ENCODE peak calls at places on chromosomes 6 and 20, in four cellular contexts. One of them, this sample, is unnamed.

GRCh38 chr20:3818155-3819151 is 1.9 kb upstream of the AP5S1 start:
- DNase-seq in mucosa of gallbladder: peak; percentile 77
- DNase-seq in myocyte: peak; percentile 96
- DNase-seq in cardiac fibroblast: peak; percentile 86
- DNase-seq in this sample: no peak

GRCh38 chr6:147508073-147508870 is at the start of gene SAMD5:
- DNase-seq in myocyte: peak; percentile 77
- DNase-seq in mucosa of gallbladder: peak; percentile 60
- DNase-seq in cardiac fibroblast: peak; percentile 68
- DNase-seq in this sample: peak; percentile 49

GRCh38 chr6:4645713-4646356 is 130.4 kb upstream of the CDYL start:
- DNase-seq in myocyte: no peak
- DNase-seq in cardiac fibroblast: no peak
- DNase-seq in mucosa of gallbladder: no peak
- DNase-seq in this sample: no peak

GRCh38 chr6:73803562-73804221 is 107.7 kb downstream of the CD109 start:
- DNase-seq in mucosa of gallbladder: no peak
- DNase-seq in cardiac fibroblast: peak; percentile 90
- DNase-seq in myocyte: peak; percentile 76
- DNase-seq in this sample: no peak

GRCh38 chr6:113879186-113880096 is 22.3 kb downstream of the MARCKS start:
- DNase-seq in cardiac fibroblast: peak; percentile 82
- DNase-seq in myocyte: peak; percentile 81
- DNase-seq in mucosa of gallbladder: peak; percentile 57
- DNase-seq in this sample: peak; percentile 58

GRCh38 chr6:101080597-101080996 is 199.5 kb upstream of the ASCC3 start:
- DNase-seq in cardiac fibroblast: peak; percentile 66
- DNase-seq in myocyte: no peak
- DNase-seq in mucosa of gallbladder: no peak
- DNase-seq in this sample: no peak

GRCh38 chr20:36439040-36439730 is 102.1 kb upstream of the MYL9 start:
- DNase-seq in myocyte: peak; percentile 59
- DNase-seq in mucosa of gallbladder: peak; percentile 58
- DNase-seq in cardiac fibroblast: peak; percentile 71
- DNase-seq in this sample: peak; percentile 65

GRCh38 chr6:169723991-169724553 is at the start of gene PHF10:
- DNase-seq in cardiac fibroblast: peak; percentile 29
- DNase-seq in mucosa of gallbladder: no peak
- DNase-seq in myocyte: peak; percentile 37
- DNase-seq in this sample: no peak

GRCh38 chr6:108608453-108609275 is 47.9 kb downstream of the FOXO3 start:
- DNase-seq in mucosa of gallbladder: no peak
- DNase-seq in myocyte: peak; percentile 92
- DNase-seq in cardiac fibroblast: no peak
- DNase-seq in this sample: no peak

GRCh38 chr6:45952546-45952945 is 63.1 kb downstream of the CLIC5 start:
- DNase-seq in cardiac fibroblast: no peak
- DNase-seq in mucosa of gallbladder: no peak
- DNase-seq in myocyte: no peak
- DNase-seq in this sample: no peak

GRCh38 chr6:154099211-154099610 is 60.2 kb downstream of the OPRM1 start:
- DNase-seq in myocyte: no peak
- DNase-seq in cardiac fibroblast: no peak
- DNase-seq in mucosa of gallbladder: no peak
- DNase-seq in this sample: no peak

GRCh38 chr6:90383212-90383611 is 86.6 kb upstream of the BACH2 start:
- DNase-seq in myocyte: no peak
- DNase-seq in mucosa of gallbladder: no peak
- DNase-seq in cardiac fibroblast: no peak
- DNase-seq in this sample: no peak

GRCh38 chr6:82033631-82034211 is 213.8 kb downstream of the IBTK start:
- DNase-seq in mucosa of gallbladder: peak; percentile 13
- DNase-seq in myocyte: no peak
- DNase-seq in cardiac fibroblast: peak; percentile 72
- DNase-seq in this sample: no peak

GRCh38 chr6:158926429-158926828 is 73.6 kb downstream of the RSPH3 start:
- DNase-seq in mucosa of gallbladder: no peak
- DNase-seq in cardiac fibroblast: peak; percentile 7
- DNase-seq in myocyte: no peak
- DNase-seq in this sample: no peak

GRCh38 chr6:153965996-153966395 is 73.0 kb upstream of the OPRM1 start:
- DNase-seq in myocyte: peak; percentile 77
- DNase-seq in cardiac fibroblast: peak; percentile 8
- DNase-seq in mucosa of gallbladder: no peak
- DNase-seq in this sample: no peak

GRCh38 chr6:106253194-106253593 is 72.4 kb downstream of the ATG5 start:
- DNase-seq in myocyte: peak; percentile 18
- DNase-seq in cardiac fibroblast: peak; percentile 44
- DNase-seq in mucosa of gallbladder: no peak
- DNase-seq in this sample: no peak

GRCh38 chr20:12171927-12172581 is 254.4 kb downstream of the BTBD3 start:
- DNase-seq in cardiac fibroblast: peak; percentile 92
- DNase-seq in mucosa of gallbladder: peak; percentile 33
- DNase-seq in myocyte: peak; percentile 53
- DNase-seq in this sample: no peak

GRCh38 chr20:43812216-43812615 is 85.4 kb upstream of the GTSF1L start:
- DNase-seq in cardiac fibroblast: no peak
- DNase-seq in myocyte: no peak
- DNase-seq in mucosa of gallbladder: no peak
- DNase-seq in this sample: no peak

GRCh38 chr20:62792182-62792939 is 3.9 kb upstream of the MRGBP start:
- DNase-seq in cardiac fibroblast: no peak
- DNase-seq in myocyte: peak; percentile 61
- DNase-seq in mucosa of gallbladder: no peak
- DNase-seq in this sample: no peak

GRCh38 chr20:13922241-13922640 is 68.2 kb downstream of the SEL1L2 start:
- DNase-seq in mucosa of gallbladder: no peak
- DNase-seq in myocyte: no peak
- DNase-seq in cardiac fibroblast: no peak
- DNase-seq in this sample: no peak

GRCh38 chr6:133551847-133552331 is 310.7 kb downstream of the EYA4 start:
- DNase-seq in myocyte: peak; percentile 98
- DNase-seq in cardiac fibroblast: peak; percentile 95
- DNase-seq in mucosa of gallbladder: peak; percentile 21
- DNase-seq in this sample: no peak

GRCh38 chr6:163588211-163588919 is 173.8 kb downstream of the QKI start:
- DNase-seq in cardiac fibroblast: peak; percentile 24
- DNase-seq in mucosa of gallbladder: no peak
- DNase-seq in myocyte: peak; percentile 77
- DNase-seq in this sample: no peak

GRCh38 chr20:31824125-31824485 is 4.9 kb downstream of the MYLK2 start:
- DNase-seq in cardiac fibroblast: no peak
- DNase-seq in mucosa of gallbladder: no peak
- DNase-seq in myocyte: no peak
- DNase-seq in this sample: no peak

GRCh38 chr6:42001506-42001905 is 48.8 kb upstream of the TAF8 start:
- DNase-seq in myocyte: no peak
- DNase-seq in cardiac fibroblast: no peak
- DNase-seq in mucosa of gallbladder: no peak
- DNase-seq in this sample: no peak

GRCh38 chr20:20837574-20838021 is 125.2 kb upstream of the RALGAPA2 start:
- DNase-seq in cardiac fibroblast: peak; percentile 67
- DNase-seq in mucosa of gallbladder: peak; percentile 52
- DNase-seq in myocyte: peak; percentile 42
- DNase-seq in this sample: peak; percentile 65

GRCh38 chr6:45959534-45960195 is 56.0 kb downstream of the CLIC5 start:
- DNase-seq in cardiac fibroblast: peak; percentile 48
- DNase-seq in mucosa of gallbladder: peak; percentile 24
- DNase-seq in myocyte: peak; percentile 60
- DNase-seq in this sample: peak; percentile 47

GRCh38 chr6:68189217-68189616 is 445.9 kb upstream of the ADGRB3 start:
- DNase-seq in mucosa of gallbladder: no peak
- DNase-seq in cardiac fibroblast: no peak
- DNase-seq in myocyte: no peak
- DNase-seq in this sample: no peak

GRCh38 chr20:63051186-63051860 is 44.6 kb upstream of the BHLHE23 start:
- DNase-seq in cardiac fibroblast: no peak
- DNase-seq in myocyte: no peak
- DNase-seq in mucosa of gallbladder: no peak
- DNase-seq in this sample: no peak

GRCh38 chr6:31621320-31621939 is 915 bp downstream of the PRRC2A start:
- DNase-seq in mucosa of gallbladder: no peak
- DNase-seq in myocyte: no peak
- DNase-seq in cardiac fibroblast: no peak
- DNase-seq in this sample: no peak

GRCh38 chr20:36866164-36866563 is 9.8 kb upstream of the TLDC2 start:
- DNase-seq in mucosa of gallbladder: no peak
- DNase-seq in cardiac fibroblast: no peak
- DNase-seq in myocyte: no peak
- DNase-seq in this sample: no peak

GRCh38 chr6:33595001-33595846 is 15.1 kb upstream of the BAK1 start:
- DNase-seq in myocyte: no peak
- DNase-seq in mucosa of gallbladder: no peak
- DNase-seq in cardiac fibroblast: no peak
- DNase-seq in this sample: no peak

GRCh38 chr6:157763129-157763893 is 59.7 kb upstream of the SNX9 start:
- DNase-seq in cardiac fibroblast: peak; percentile 72
- DNase-seq in mucosa of gallbladder: peak; percentile 95
- DNase-seq in myocyte: peak; percentile 86
- DNase-seq in this sample: peak; percentile 96

GRCh38 chr6:54632984-54633565 is 213.5 kb upstream of the FAM83B start:
- DNase-seq in cardiac fibroblast: no peak
- DNase-seq in mucosa of gallbladder: no peak
- DNase-seq in myocyte: no peak
- DNase-seq in this sample: no peak

GRCh38 chr6:155628315-155628714 is 172.7 kb upstream of the NOX3 start:
- DNase-seq in cardiac fibroblast: no peak
- DNase-seq in myocyte: no peak
- DNase-seq in mucosa of gallbladder: no peak
- DNase-seq in this sample: no peak

GRCh38 chr6:84645563-84646266 is 118.7 kb downstream of the TBX18 start:
- DNase-seq in mucosa of gallbladder: no peak
- DNase-seq in myocyte: peak; percentile 74
- DNase-seq in cardiac fibroblast: peak; percentile 46
- DNase-seq in this sample: no peak

GRCh38 chr6:37058084-37058586 is 52.7 kb downstream of the FGD2 start:
- DNase-seq in mucosa of gallbladder: no peak
- DNase-seq in myocyte: peak; percentile 87
- DNase-seq in cardiac fibroblast: peak; percentile 22
- DNase-seq in this sample: no peak

GRCh38 chr20:51860015-51860882 is 57.9 kb upstream of the SALL4 start:
- DNase-seq in myocyte: peak; percentile 22
- DNase-seq in cardiac fibroblast: no peak
- DNase-seq in mucosa of gallbladder: no peak
- DNase-seq in this sample: no peak

GRCh38 chr20:34703573-34704176 is 469 bp upstream of the TP53INP2 start:
- DNase-seq in cardiac fibroblast: peak; percentile 44
- DNase-seq in mucosa of gallbladder: peak; percentile 18
- DNase-seq in myocyte: no peak
- DNase-seq in this sample: peak; percentile 54

GRCh38 chr20:23241416-23241815 is 109.2 kb upstream of the NXT1 start:
- DNase-seq in cardiac fibroblast: no peak
- DNase-seq in mucosa of gallbladder: no peak
- DNase-seq in myocyte: no peak
- DNase-seq in this sample: no peak